ENCODE peak calls at places on chromosomes 3 and 15, in ten cellular contexts. T is cardiac muscle cell, Z is WTC11, W is AG09319, I is foreskin fibroblast, P is fibroblast of mammary gland, G is astrocyte, M is neural crest cell, V is type B pancreatic cell, D is mucosa of descending colon. N is an unnamed sample.

GRCh38 chr3:171569571-171570132 is 109.4 kb upstream of the TNIK start:
- DNase-seq in D (no peak), W (no peak), G (no peak), T (no peak), V (no peak), I (no peak), Z (no peak), M (no peak), P (no peak), N (no peak)

GRCh38 chr3:69558912-69559311 is 173.0 kb upstream of the FRMD4B start:
- DNase-seq in V (no peak), M (no peak), D (no peak), Z (no peak), G (no peak), I (no peak), P (peak; percentile 78), W (no peak), T (no peak), N (no peak)

GRCh38 chr3:4986611-4987373 is 7.6 kb downstream of the BHLHE40 start:
- DNase-seq in I (peak; percentile 97), M (peak; percentile 74), Z (peak; percentile 93), V (peak; percentile 90), W (peak; percentile 96), D (peak; percentile 98), P (peak; percentile 97), G (peak; percentile 98), T (peak; percentile 97), N (peak; percentile 79)

GRCh38 chr15:65902373-65902772 is 33.1 kb downstream of the RAB11A start:
- DNase-seq in T (no peak), P (peak; percentile 7), W (no peak), M (no peak), Z (no peak), G (no peak), I (no peak), D (peak; percentile 78), V (no peak), N (no peak)

GRCh38 chr3:159565313-159565712 is 423.3 kb upstream of the IL12A start:
- DNase-seq in D (no peak), W (no peak), T (no peak), P (no peak), M (no peak), V (no peak), G (no peak), I (no peak), Z (no peak), N (no peak)

GRCh38 chr3:153293222-153293621 is 131.2 kb downstream of the RAP2B start:
- DNase-seq in Z (no peak), I (peak; percentile 49), W (peak; percentile 28), T (no peak), P (peak; percentile 87), G (peak; percentile 58), M (no peak), D (no peak), V (no peak), N (no peak)

GRCh38 chr15:59636184-59636583 is 21.1 kb downstream of the GTF2A2 start:
- DNase-seq in T (no peak), W (no peak), V (no peak), G (no peak), Z (no peak), I (no peak), P (no peak), D (no peak), M (no peak), N (no peak)

GRCh38 chr3:33315826-33316225 is 38.6 kb downstream of the FBXL2 start:
- DNase-seq in V (no peak), T (no peak), G (peak; percentile 73), I (peak; percentile 56), P (peak; percentile 44), M (no peak), Z (no peak), D (no peak), W (no peak), N (no peak)

GRCh38 chr3:48338635-48339034 is 5.2 kb upstream of the SPINK8 start:
- DNase-seq in P (no peak), G (peak; percentile 0), W (no peak), D (no peak), V (no peak), I (no peak), Z (no peak), M (no peak), T (no peak), N (no peak)

GRCh38 chr15:24856397-24857093 is 98.2 kb upstream of the SNRPN start:
- DNase-seq in I (no peak), D (no peak), T (peak; percentile 94), W (no peak), M (peak; percentile 78), G (peak; percentile 49), V (peak; percentile 74), P (no peak), Z (peak; percentile 94), N (no peak)

GRCh38 chr3:106006001-106006400 is 137.2 kb upstream of the CBLB start:
- DNase-seq in W (peak; percentile 76), P (peak; percentile 99), G (peak; percentile 97), I (peak; percentile 88), V (no peak), D (no peak), T (no peak), M (no peak), Z (no peak), N (no peak)

GRCh38 chr3:174955513-174956001 is 96.4 kb downstream of the NAALADL2 start:
- DNase-seq in M (no peak), Z (no peak), P (peak; percentile 40), W (no peak), V (no peak), T (no peak), G (peak; percentile 58), D (no peak), I (no peak), N (no peak)

GRCh38 chr3:42090973-42091731 is at the start of gene TRAK1:
- DNase-seq in D (no peak), M (no peak), Z (no peak), P (peak; percentile 62), G (peak; percentile 88), I (no peak), V (no peak), T (no peak), W (no peak), N (no peak)

GRCh38 chr3:134517796-134518195 is 31.9 kb downstream of the CEP63 start:
- DNase-seq in P (peak; percentile 40), Z (no peak), G (peak; percentile 31), T (no peak), M (no peak), V (no peak), I (peak; percentile 6), D (no peak), W (no peak), N (no peak)

GRCh38 chr3:123147754-123148535 is 53.8 kb upstream of the SEC22A start:
- DNase-seq in P (no peak), Z (no peak), D (no peak), M (no peak), W (no peak), I (no peak), V (no peak), G (no peak), T (peak; percentile 68), N (no peak)
- TF ChIP-seq CTCF in P (no peak), Z (no peak), D (no peak), M (no peak), W (no peak), I (no peak), V (no peak), G (no peak), T (no peak), N (no peak)

GRCh38 chr3:30228302-30228631 is 378.1 kb upstream of the TGFBR2 start:
- DNase-seq in M (no peak), T (no peak), I (no peak), Z (no peak), V (no peak), D (no peak), W (no peak), G (no peak), P (no peak), N (no peak)

GRCh38 chr3:30222436-30222835 is 384.0 kb upstream of the TGFBR2 start:
- DNase-seq in T (no peak), G (peak; percentile 39), V (no peak), P (peak; percentile 70), Z (no peak), W (no peak), D (no peak), I (peak; percentile 39), M (no peak), N (no peak)

GRCh38 chr3:30227571-30228301 is 378.7 kb upstream of the TGFBR2 start:
- DNase-seq in I (peak; percentile 84), D (no peak), Z (no peak), V (no peak), T (no peak), M (no peak), W (peak; percentile 72), P (peak; percentile 96), G (peak; percentile 97), N (no peak)

GRCh38 chr3:30226606-30227151 is 379.7 kb upstream of the TGFBR2 start:
- DNase-seq in W (no peak), I (no peak), G (no peak), V (no peak), D (no peak), T (no peak), P (no peak), Z (no peak), M (no peak), N (no peak)

GRCh38 chr3:30225021-30225420 is 381.4 kb upstream of the TGFBR2 start:
- DNase-seq in M (no peak), W (no peak), D (no peak), G (peak; percentile 60), T (no peak), Z (no peak), P (no peak), V (no peak), I (no peak), N (no peak)
- TF ChIP-seq CTCF in M (no peak), W (no peak), D (no peak), G (no peak), T (no peak), Z (no peak), P (no peak), V (no peak), I (no peak), N (no peak)

GRCh38 chr3:178083906-178084823 is 452.1 kb upstream of the KCNMB2 start:
- DNase-seq in V (no peak), P (no peak), M (no peak), T (peak; percentile 39), G (no peak), W (no peak), I (no peak), D (no peak), Z (no peak), N (no peak)
- TF ChIP-seq CTCF in V (peak; percentile 80), P (peak; percentile 56), M (peak; percentile 66), T (peak; percentile 45), G (peak; percentile 70), W (peak; percentile 39), I (peak; percentile 40), D (no peak), Z (peak; percentile 36), N (peak; percentile 18)

DNA sequence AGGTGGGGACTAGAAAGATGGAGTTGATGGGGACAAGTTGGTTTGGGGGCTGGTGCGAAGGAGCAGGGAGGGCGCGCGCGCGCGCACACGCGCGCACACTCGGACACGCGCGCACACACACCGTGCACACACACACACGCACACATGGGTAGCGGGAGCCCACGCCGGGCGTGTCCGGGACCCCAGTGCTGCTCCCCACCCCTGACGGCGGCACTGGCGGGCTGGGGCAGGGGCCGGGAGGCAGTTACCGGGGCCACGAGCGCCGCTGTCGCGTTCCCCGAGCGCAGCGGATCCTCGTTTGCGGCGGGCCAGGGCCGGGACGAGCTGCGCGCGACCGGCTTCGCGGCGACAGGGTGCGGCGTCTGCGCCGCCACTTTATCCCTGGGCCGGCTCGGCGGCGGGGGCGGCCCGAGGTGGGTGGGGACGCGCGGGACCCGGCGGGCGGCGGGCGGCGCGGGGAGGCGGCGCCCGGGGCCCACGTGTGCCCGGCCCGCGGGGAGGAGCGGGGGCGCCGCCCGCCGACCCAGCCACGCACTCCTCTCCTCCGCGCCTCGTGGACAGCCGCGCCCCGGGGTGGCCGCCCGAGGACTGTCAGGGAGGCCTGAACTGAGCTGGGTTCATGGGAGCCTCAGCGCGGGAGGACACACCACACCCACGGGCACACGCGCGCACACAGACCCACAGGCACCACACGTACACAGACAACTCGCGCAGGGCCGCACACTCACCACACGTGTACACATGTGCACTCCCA is 698 bp upstream of the MGLL start:
- DNase-seq in P (no peak), Z (peak; percentile 28), I (no peak), M (no peak), T (peak; percentile 47), D (peak; percentile 81), W (no peak), V (no peak), G (no peak), N (no peak)
- TF ChIP-seq CTCF in P (no peak), Z (no peak), I (no peak), M (no peak), T (no peak), D (no peak), W (peak; percentile 35), V (no peak), G (no peak), N (no peak)

N was measured in natural killer cell.